ENCODE peak calls at places on chromosomes 1 and 21, in eight cellular contexts. A is GM12865, D is gastrocnemius medialis, S is heart left ventricle, Z is lower lobe of right lung, R is AG10803, P is psoas muscle, H is IMR-90. Y is an unnamed sample.

GRCh38 chr1:109385417-109385816 is 12.3 kb downstream of the SORT1 start:
- DNase-seq in D (peak; percentile 85), A (no peak), S (peak; percentile 74), H (no peak), R (no peak), Z (no peak), P (peak; percentile 65), Y (no peak)

GRCh38 chr1:51264470-51264869 is 28.4 kb downstream of the RNF11 start:
- DNase-seq in S (no peak), Z (no peak), H (peak; percentile 96), P (no peak), D (no peak), A (no peak), R (peak; percentile 96), Y (no peak)

GRCh38 chr1:15445390-15446122 is 7.3 kb downstream of the CTRC start:
- DNase-seq in A (no peak), H (no peak), R (no peak), S (no peak), D (no peak), Z (no peak), P (no peak), Y (no peak)

GRCh38 chr21:26210614-26211013 is 40.0 kb upstream of the APP start:
- DNase-seq in P (no peak), S (no peak), Z (no peak), H (no peak), A (peak; percentile 2), D (no peak), R (no peak), Y (no peak)

GRCh38 chr21:45094412-45094811 is 20.0 kb downstream of the ADARB1 start:
- DNase-seq in H (no peak), D (no peak), Z (no peak), R (no peak), S (no peak), A (no peak), P (no peak), Y (no peak)

GRCh38 chr1:225881081-225882007 is 836 bp downstream of the TMEM63A start:
- DNase-seq in R (peak; percentile 48), P (peak; percentile 82), D (peak; percentile 42), H (peak; percentile 60), Z (peak; percentile 82), S (peak; percentile 68), A (peak; percentile 74), Y (no peak)

GRCh38 chr1:7580923-7581753 is 190.0 kb upstream of the VAMP3 start:
- DNase-seq in D (no peak), H (no peak), A (no peak), P (peak; percentile 19), S (peak; percentile 26), R (peak; percentile 55), Z (peak; percentile 36), Y (peak; percentile 4)

GRCh38 chr1:22792396-22793171 is 81.9 kb downstream of the EPHB2 start:
- DNase-seq in Z (no peak), H (no peak), D (no peak), A (no peak), R (no peak), P (no peak), S (no peak), Y (no peak)

GRCh38 chr1:202697038-202697437 is 13.2 kb downstream of the SYT2 start:
- DNase-seq in S (no peak), R (no peak), H (no peak), Z (no peak), D (no peak), P (no peak), A (no peak), Y (no peak)

GRCh38 chr1:189682591-189682990 is 795.1 kb downstream of the BRINP3 start:
- DNase-seq in D (no peak), P (no peak), S (no peak), A (no peak), H (no peak), Z (no peak), R (no peak), Y (no peak)

GRCh38 chr1:94654031-94654430 is 112.5 kb upstream of the F3 start:
- DNase-seq in Z (no peak), A (no peak), P (no peak), S (no peak), D (no peak), R (peak; percentile 43), H (peak; percentile 53), Y (peak; percentile 53)

GRCh38 chr1:150017206-150017750 is 6.8 kb upstream of the OTUD7B start:
- DNase-seq in P (no peak), S (no peak), R (no peak), A (no peak), H (no peak), Z (peak; percentile 53), D (no peak), Y (no peak)

GRCh38 chr1:119448112-119448511 is 33.2 kb downstream of the HSD3B2 start:
- DNase-seq in Z (no peak), H (no peak), P (no peak), D (no peak), A (peak; percentile 1), S (no peak), R (no peak), Y (no peak)

GRCh38 chr1:172005856-172006255 is 164.6 kb downstream of the DNM3 start:
- DNase-seq in P (no peak), Z (no peak), H (peak; percentile 54), D (no peak), R (peak; percentile 50), A (peak; percentile 4), S (no peak), Y (peak; percentile 93)

GRCh38 chr1:208216062-208216461 is 28.1 kb downstream of the PLXNA2 start:
- DNase-seq in A (no peak), D (no peak), S (no peak), P (no peak), R (peak; percentile 88), Z (no peak), H (peak; percentile 75), Y (no peak)

GRCh38 chr1:72837781-72838180 is 555.4 kb upstream of the NEGR1 start:
- DNase-seq in P (no peak), Z (no peak), A (no peak), H (no peak), S (no peak), D (no peak), R (no peak), Y (no peak)

GRCh38 chr1:203673550-203674411 is 47.1 kb downstream of the ATP2B4 start:
- DNase-seq in Z (no peak), H (peak; percentile 97), P (no peak), D (no peak), S (peak; percentile 80), A (peak; percentile 54), R (peak; percentile 89), Y (no peak)

GRCh38 chr1:43549921-43550597 is 19.4 kb downstream of the PTPRF start:
- DNase-seq in Z (peak; percentile 90), R (no peak), H (no peak), A (peak; percentile 17), D (no peak), P (no peak), S (no peak), Y (no peak)

GRCh38 chr1:43552059-43552742 is 21.5 kb downstream of the PTPRF start:
- DNase-seq in S (no peak), Z (no peak), P (no peak), R (no peak), D (no peak), H (no peak), A (no peak), Y (no peak)

GRCh38 chr1:43552813-43553212 is 22.1 kb downstream of the PTPRF start:
- DNase-seq in Z (peak; percentile 76), H (peak; percentile 47), P (no peak), S (peak; percentile 62), D (no peak), R (peak; percentile 69), A (no peak), Y (no peak)

GRCh38 chr1:43551396-43551888 is 20.8 kb downstream of the PTPRF start:
- DNase-seq in P (no peak), H (no peak), S (no peak), A (no peak), R (no peak), Z (no peak), D (no peak), Y (no peak)

GRCh38 chr1:43550598-43551246 is 20.0 kb downstream of the PTPRF start:
- DNase-seq in S (no peak), H (no peak), P (no peak), D (no peak), Z (no peak), R (no peak), A (no peak), Y (no peak)
- H3K4me3 ChIP-seq in S (peak overlapping the region; percentile 41), H (no peak overlapping the region), P (peak overlapping the region; percentile 36), D (no peak overlapping the region), Z (peak overlapping the region; percentile 37), R (no peak overlapping the region), A (no peak overlapping the region), Y (peak overlapping the region; percentile 48)

GRCh38 chr1:198933506-198933905 is 294.7 kb downstream of the PTPRC start:
- DNase-seq in P (no peak), S (no peak), D (no peak), R (no peak), H (no peak), Z (no peak), A (no peak), Y (no peak)
- H3K4me3 ChIP-seq in P (no peak overlapping the region), S (peak overlapping the region; percentile 65), D (no peak overlapping the region), R (peak overlapping the region; percentile 88), H (peak overlapping the region; percentile 26), Z (peak overlapping the region; percentile 57), A (no peak overlapping the region), Y (peak overlapping the region; percentile 69)

GRCh38 chr21:29133241-29133640 is 2.8 kb downstream of the MAP3K7CL start:
- DNase-seq in R (no peak), D (no peak), Z (no peak), A (no peak), H (no peak), S (no peak), P (no peak), Y (no peak)

GRCh38 chr21:29125979-29126378 is 4.5 kb upstream of the MAP3K7CL start:
- DNase-seq in H (no peak), S (no peak), R (no peak), Z (no peak), D (no peak), A (no peak), P (no peak), Y (no peak)

GRCh38 chr21:29133796-29134195 is 3.4 kb downstream of the MAP3K7CL start:
- DNase-seq in D (no peak), S (no peak), A (no peak), H (no peak), R (no peak), P (no peak), Z (no peak), Y (no peak)

GRCh38 chr21:29135481-29135880 is 5.0 kb downstream of the MAP3K7CL start:
- DNase-seq in D (no peak), P (no peak), A (no peak), H (no peak), Z (no peak), R (no peak), S (no peak), Y (no peak)

GRCh38 chr21:29130234-29130993 is at the start of gene MAP3K7CL:
- DNase-seq in S (peak; percentile 78), R (peak; percentile 100), Z (no peak), H (peak; percentile 100), A (no peak), D (peak; percentile 81), P (peak; percentile 87), Y (peak; percentile 99)
- H3K4me3 ChIP-seq in S (peak within 1 kb of the TSS; percentile 17), R (peak within 1 kb of the TSS; percentile 56), Z (no peak within 1 kb of the TSS), H (no peak within 1 kb of the TSS), A (no peak within 1 kb of the TSS), D (peak within 1 kb of the TSS; percentile 1), P (peak within 1 kb of the TSS; percentile 61), Y (peak within 1 kb of the TSS; percentile 35)

DNA sequence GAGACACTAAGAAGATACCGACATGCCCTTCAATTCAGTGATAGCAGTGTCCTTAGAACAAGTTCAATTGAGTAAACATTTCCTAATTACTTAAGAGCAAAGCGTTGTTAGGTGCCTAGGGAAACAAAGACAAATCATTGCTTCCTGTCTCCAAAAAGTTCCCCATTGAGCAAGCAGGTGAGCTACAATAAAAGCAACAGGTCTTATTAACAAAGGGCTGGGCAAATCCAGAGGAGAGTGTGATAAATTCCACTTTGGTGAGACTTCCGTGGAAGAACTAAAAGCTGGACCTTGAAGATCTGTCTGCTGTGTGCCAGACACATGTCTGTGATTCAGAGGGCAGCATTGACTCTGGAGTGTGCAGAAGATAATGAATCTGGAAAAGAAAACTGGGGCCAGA is 1.9 kb upstream of the TUT4 start:
- DNase-seq in S (no peak), Z (no peak), R (peak; percentile 27), P (no peak), H (peak; percentile 31), A (no peak), D (no peak), Y (no peak)
- H3K4me3 ChIP-seq in S (no peak overlapping the region), Z (no peak overlapping the region), R (no peak overlapping the region), P (no peak overlapping the region), H (no peak overlapping the region), A (no peak overlapping the region), D (no peak overlapping the region), Y (no peak overlapping the region)